ENCODE peak calls at places on chromosomes 16 and 17, in four cellular contexts. One of them, this sample, is unnamed.

GRCh38 chr17:58691701-58692238 is at the start of gene TEX14:
- DNase-seq in upper lobe of right lung: no peak
- DNase-seq in Panc1: no peak
- DNase-seq in neural progenitor cell: no peak
- DNase-seq in this sample: no peak

GRCh38 chr17:49834118-49834743 is 13.6 kb downstream of the TAC4 start:
- DNase-seq in neural progenitor cell: no peak
- DNase-seq in Panc1: no peak
- DNase-seq in upper lobe of right lung: no peak
- DNase-seq in this sample: no peak

GRCh38 chr16:23608194-23608593 is 12.1 kb upstream of the NDUFAB1 start:
- DNase-seq in upper lobe of right lung: no peak
- DNase-seq in neural progenitor cell: no peak
- DNase-seq in Panc1: no peak
- DNase-seq in this sample: no peak

GRCh38 chr17:57604771-57605733 is 140.0 kb downstream of the CCDC182 start:
- DNase-seq in upper lobe of right lung: peak
- DNase-seq in Panc1: no peak
- DNase-seq in neural progenitor cell: peak
- DNase-seq in this sample: peak

GRCh38 chr17:81400154-81400938 is 5.1 kb downstream of the BAHCC1 start:
- DNase-seq in neural progenitor cell: peak
- DNase-seq in upper lobe of right lung: peak
- DNase-seq in Panc1: no peak
- DNase-seq in this sample: no peak

GRCh38 chr16:57863434-57864160 is 61.3 kb upstream of the KIFC3 start:
- DNase-seq in upper lobe of right lung: peak
- DNase-seq in neural progenitor cell: peak
- DNase-seq in Panc1: peak
- DNase-seq in this sample: peak

GRCh38 chr16:65890203-65890602 is 476.3 kb upstream of the CDH5 start:
- DNase-seq in upper lobe of right lung: no peak
- DNase-seq in Panc1: no peak
- DNase-seq in neural progenitor cell: no peak
- DNase-seq in this sample: no peak

GRCh38 chr16:72560617-72561016 is 388.7 kb upstream of the PMFBP1 start:
- DNase-seq in Panc1: no peak
- DNase-seq in upper lobe of right lung: no peak
- DNase-seq in neural progenitor cell: no peak
- DNase-seq in this sample: no peak

GRCh38 chr16:68047987-68048386 is 24.9 kb downstream of the DUS2 start:
- DNase-seq in Panc1: no peak
- DNase-seq in upper lobe of right lung: no peak
- DNase-seq in neural progenitor cell: no peak
- DNase-seq in this sample: no peak

GRCh38 chr16:20137194-20137593 is 63.5 kb upstream of the GPR139 start:
- DNase-seq in neural progenitor cell: no peak
- DNase-seq in Panc1: no peak
- DNase-seq in upper lobe of right lung: no peak
- DNase-seq in this sample: no peak

GRCh38 chr16:86306811-86307517 is 203.4 kb upstream of the FOXF1 start:
- DNase-seq in Panc1: no peak
- DNase-seq in neural progenitor cell: no peak
- DNase-seq in upper lobe of right lung: no peak
- DNase-seq in this sample: no peak

GRCh38 chr16:11719171-11719570 is 23.5 kb downstream of the TXNDC11 start:
- DNase-seq in neural progenitor cell: no peak
- DNase-seq in upper lobe of right lung: no peak
- DNase-seq in Panc1: no peak
- DNase-seq in this sample: no peak

GRCh38 chr17:76473541-76473985 is 6.2 kb downstream of the AANAT start:
- DNase-seq in upper lobe of right lung: peak
- DNase-seq in neural progenitor cell: peak
- DNase-seq in Panc1: no peak
- DNase-seq in this sample: peak
- TF ChIP-seq CTCF in upper lobe of right lung: peak
- TF ChIP-seq CTCF in neural progenitor cell: peak
- TF ChIP-seq CTCF in Panc1: no peak
- TF ChIP-seq CTCF in this sample: peak

GRCh38 chr16:3266873-3267537 is 10.6 kb upstream of the MEFV start:
- DNase-seq in neural progenitor cell: peak
- DNase-seq in upper lobe of right lung: no peak
- DNase-seq in Panc1: peak
- DNase-seq in this sample: no peak
- TF ChIP-seq CTCF in neural progenitor cell: peak
- TF ChIP-seq CTCF in upper lobe of right lung: peak
- TF ChIP-seq CTCF in Panc1: peak
- TF ChIP-seq CTCF in this sample: peak

DNA sequence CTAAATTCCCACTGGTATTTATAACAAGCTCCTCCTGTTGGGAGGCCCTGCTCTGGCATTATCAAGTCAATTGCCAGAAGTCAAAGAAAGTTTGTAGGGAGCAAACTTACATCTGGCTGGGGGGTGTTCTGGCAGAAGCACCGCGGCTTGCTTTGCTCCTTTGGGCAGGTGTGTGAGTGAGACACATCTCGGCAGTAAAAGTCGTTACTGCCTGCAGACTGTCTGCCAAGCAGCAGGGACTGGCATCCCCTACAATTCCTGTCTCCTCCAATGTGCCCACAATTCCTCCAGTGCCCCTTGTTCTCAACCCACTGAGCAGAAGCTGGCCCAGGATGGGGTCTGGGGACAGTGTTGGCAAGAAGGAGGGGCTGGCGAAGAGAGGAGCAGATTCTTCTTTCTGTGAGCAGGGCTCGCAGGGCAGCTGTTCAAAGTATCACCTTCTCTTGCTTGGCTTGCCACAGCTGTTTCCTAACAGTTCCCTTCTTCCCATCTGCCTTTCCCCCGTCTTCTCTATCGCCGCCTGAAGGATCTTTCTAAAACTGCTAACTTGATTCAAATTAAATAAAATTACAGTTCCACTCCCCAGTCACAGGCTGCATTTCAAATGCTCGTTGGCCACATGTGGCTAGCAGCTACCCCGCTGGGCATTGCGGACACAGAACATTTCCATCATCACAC is 30.2 kb downstream of the SPACA3 start:
- DNase-seq in upper lobe of right lung: no peak
- DNase-seq in neural progenitor cell: peak
- DNase-seq in Panc1: no peak
- DNase-seq in this sample: no peak
- TF ChIP-seq CTCF in upper lobe of right lung: no peak
- TF ChIP-seq CTCF in neural progenitor cell: peak
- TF ChIP-seq CTCF in Panc1: no peak
- TF ChIP-seq CTCF in this sample: peak

DNA sequence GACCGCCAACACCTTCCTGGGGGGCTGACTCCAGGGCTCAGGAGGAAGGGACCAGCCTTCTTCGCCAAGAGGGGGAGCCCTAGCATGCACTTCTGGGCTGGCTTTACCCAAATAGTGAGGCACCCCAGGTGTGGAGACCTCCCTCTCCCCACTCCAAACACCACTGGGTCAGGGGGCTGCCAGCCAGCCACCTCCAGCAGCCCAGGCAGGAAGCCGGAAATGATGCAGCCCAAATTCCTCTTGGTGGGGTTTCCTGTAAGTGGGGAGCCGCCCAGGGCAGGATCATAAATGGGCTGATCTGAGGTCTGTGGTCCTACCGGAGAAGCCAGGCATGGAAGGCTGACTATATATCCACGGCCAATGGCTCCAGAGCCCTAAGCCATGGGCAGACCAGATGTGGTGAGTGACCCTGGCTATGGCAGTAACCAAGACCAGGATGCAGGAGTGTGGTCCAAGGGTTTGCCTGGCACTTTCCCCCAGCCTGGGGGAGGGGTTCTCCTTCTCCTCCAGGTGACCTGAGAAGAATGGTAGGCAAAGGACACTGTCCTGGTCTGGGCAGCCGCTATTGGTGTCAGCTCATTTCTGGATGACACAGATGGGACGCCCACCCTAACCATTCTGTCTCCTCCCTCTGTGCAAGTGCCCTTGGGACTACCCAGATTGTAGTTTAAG is 4.2 kb downstream of the GIT1 start:
- DNase-seq in neural progenitor cell: no peak
- DNase-seq in Panc1: no peak
- DNase-seq in upper lobe of right lung: no peak
- DNase-seq in this sample: no peak
- TF ChIP-seq CTCF in neural progenitor cell: peak
- TF ChIP-seq CTCF in Panc1: no peak
- TF ChIP-seq CTCF in upper lobe of right lung: peak
- TF ChIP-seq CTCF in this sample: peak

GRCh38 chr17:76248013-76248782 is 7.9 kb upstream of the RNF157 start:
- DNase-seq in neural progenitor cell: no peak
- DNase-seq in Panc1: no peak
- DNase-seq in upper lobe of right lung: no peak
- DNase-seq in this sample: peak
- TF ChIP-seq CTCF in neural progenitor cell: no peak
- TF ChIP-seq CTCF in Panc1: no peak
- TF ChIP-seq CTCF in upper lobe of right lung: no peak
- TF ChIP-seq CTCF in this sample: peak

GRCh38 chr16:8960788-8961109 is 3.0 kb downstream of the USP7 start:
- DNase-seq in Panc1: no peak
- DNase-seq in upper lobe of right lung: no peak
- DNase-seq in neural progenitor cell: no peak
- DNase-seq in this sample: no peak

GRCh38 chr16:8963010-8963824 is 489 bp downstream of the USP7 start:
- DNase-seq in Panc1: no peak
- DNase-seq in neural progenitor cell: peak
- DNase-seq in upper lobe of right lung: no peak
- DNase-seq in this sample: peak

GRCh38 chr16:8962393-8963009 is 1.2 kb downstream of the USP7 start:
- DNase-seq in Panc1: no peak
- DNase-seq in neural progenitor cell: peak
- DNase-seq in upper lobe of right lung: peak
- DNase-seq in this sample: peak

GRCh38 chr16:8959921-8960787 is 3.6 kb downstream of the USP7 start:
- DNase-seq in Panc1: no peak
- DNase-seq in neural progenitor cell: peak
- DNase-seq in upper lobe of right lung: no peak
- DNase-seq in this sample: no peak

DNA sequence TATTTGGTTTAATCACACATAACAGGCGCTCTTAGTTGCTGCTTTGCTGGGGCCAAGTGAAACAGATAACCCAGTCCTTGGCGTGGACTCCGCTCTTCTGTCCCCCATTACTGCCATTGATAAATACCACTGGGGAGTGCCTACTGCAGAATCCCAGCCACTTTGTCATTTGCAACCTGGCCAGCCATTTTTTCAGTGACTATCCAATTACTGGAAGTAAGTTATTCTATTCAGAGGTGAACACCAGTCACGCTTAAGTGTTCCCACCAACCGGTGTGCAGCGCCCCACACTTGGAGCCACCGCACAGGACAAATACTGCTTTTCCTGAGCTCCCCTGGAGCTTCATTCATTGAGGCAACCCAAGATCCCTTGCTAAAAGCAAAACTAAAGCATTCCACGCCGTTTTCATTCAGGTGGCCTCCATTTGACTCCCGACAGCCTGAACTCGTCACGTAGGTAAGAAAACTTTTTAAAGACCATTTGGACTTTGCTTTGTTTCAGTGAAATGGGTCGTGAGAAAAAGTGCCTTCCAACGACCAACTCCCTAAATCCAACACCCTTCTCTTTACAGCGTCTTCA is 1.8 kb downstream of the USP7 start:
- DNase-seq in neural progenitor cell: peak
- DNase-seq in Panc1: no peak
- DNase-seq in upper lobe of right lung: no peak
- DNase-seq in this sample: no peak
- TF ChIP-seq CTCF in neural progenitor cell: no peak
- TF ChIP-seq CTCF in Panc1: no peak
- TF ChIP-seq CTCF in upper lobe of right lung: no peak
- TF ChIP-seq CTCF in this sample: no peak

DNA sequence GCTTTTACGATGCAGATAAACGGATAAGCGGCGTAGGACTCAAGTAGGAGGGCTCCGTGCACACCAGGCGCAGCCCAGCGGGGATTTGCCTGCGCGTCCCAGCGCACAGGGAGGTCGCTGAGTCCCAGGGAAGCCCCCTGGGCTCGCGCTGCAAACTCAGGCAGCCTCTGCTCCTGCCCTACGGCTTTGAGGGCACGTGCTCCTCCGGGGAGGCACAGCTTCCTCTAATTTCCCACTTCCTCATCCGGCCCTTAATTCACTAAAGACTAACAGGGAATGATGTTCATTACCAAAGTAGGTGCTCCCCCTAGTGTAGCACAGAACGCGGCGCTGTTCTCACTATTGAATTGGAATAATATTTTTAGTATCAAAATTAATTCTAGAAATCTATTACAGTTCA is 825.4 kb downstream of the KCNJ18 start:
- DNase-seq in Panc1: no peak
- DNase-seq in upper lobe of right lung: no peak
- DNase-seq in neural progenitor cell: no peak
- DNase-seq in this sample: no peak
- TF ChIP-seq CTCF in Panc1: peak
- TF ChIP-seq CTCF in upper lobe of right lung: no peak
- TF ChIP-seq CTCF in neural progenitor cell: no peak
- TF ChIP-seq CTCF in this sample: no peak

GRCh38 chr16:84661418-84662060 is 13.2 kb downstream of the KLHL36 start:
- DNase-seq in Panc1: no peak
- DNase-seq in neural progenitor cell: no peak
- DNase-seq in upper lobe of right lung: no peak
- DNase-seq in this sample: no peak

GRCh38 chr16:84658690-84659089 is 10.4 kb downstream of the KLHL36 start:
- DNase-seq in Panc1: no peak
- DNase-seq in upper lobe of right lung: no peak
- DNase-seq in neural progenitor cell: no peak
- DNase-seq in this sample: no peak

GRCh38 chr16:84662471-84662870 is 14.2 kb downstream of the KLHL36 start:
- DNase-seq in Panc1: no peak
- DNase-seq in upper lobe of right lung: no peak
- DNase-seq in neural progenitor cell: no peak
- DNase-seq in this sample: no peak

GRCh38 chr16:84659656-84660300 is 11.5 kb downstream of the KLHL36 start:
- DNase-seq in upper lobe of right lung: no peak
- DNase-seq in Panc1: no peak
- DNase-seq in neural progenitor cell: no peak
- DNase-seq in this sample: no peak

GRCh38 chr16:84660973-84661372 is 12.7 kb downstream of the KLHL36 start:
- DNase-seq in neural progenitor cell: no peak
- DNase-seq in Panc1: no peak
- DNase-seq in upper lobe of right lung: no peak
- DNase-seq in this sample: no peak
- TF ChIP-seq CTCF in neural progenitor cell: no peak
- TF ChIP-seq CTCF in Panc1: no peak
- TF ChIP-seq CTCF in upper lobe of right lung: no peak
- TF ChIP-seq CTCF in this sample: no peak

GRCh38 chr16:28280881-28281836 is 11.2 kb upstream of the SBK1 start:
- DNase-seq in neural progenitor cell: peak
- DNase-seq in upper lobe of right lung: no peak
- DNase-seq in Panc1: no peak
- DNase-seq in this sample: no peak
- TF ChIP-seq CTCF in neural progenitor cell: no peak
- TF ChIP-seq CTCF in upper lobe of right lung: no peak
- TF ChIP-seq CTCF in Panc1: no peak
- TF ChIP-seq CTCF in this sample: no peak

This sample was measured in chondrocyte.